ENCODE peak calls at places on chromosomes 12 and 14, in seven cellular contexts. One of them, this sample, is unnamed.

GRCh38 chr14:79420725-79421124 is 790.6 kb downstream of the DIO2 start:
- DNase-seq in GM23338: no peak
- DNase-seq in RWPE1: no peak
- DNase-seq in HuH-7.5: no peak
- DNase-seq in astrocyte: no peak
- DNase-seq in substantia nigra: no peak
- DNase-seq in heart left ventricle: no peak
- DNase-seq in this sample: no peak

GRCh38 chr12:116128779-116129178 is 148.7 kb downstream of the MED13L start:
- DNase-seq in astrocyte: no peak
- DNase-seq in substantia nigra: no peak
- DNase-seq in GM23338: no peak
- DNase-seq in RWPE1: no peak
- DNase-seq in heart left ventricle: no peak
- DNase-seq in HuH-7.5: no peak
- DNase-seq in this sample: no peak

GRCh38 chr12:82357845-82358199 is 365 bp downstream of the CCDC59 start:
- DNase-seq in RWPE1: no peak
- DNase-seq in HuH-7.5: no peak
- DNase-seq in GM23338: peak; percentile 11
- DNase-seq in substantia nigra: no peak
- DNase-seq in astrocyte: no peak
- DNase-seq in heart left ventricle: no peak
- DNase-seq in this sample: no peak

GRCh38 chr14:77615231-77616132 is 955 bp downstream of the SPTLC2 start:
- DNase-seq in RWPE1: no peak
- DNase-seq in GM23338: peak; percentile 39
- DNase-seq in heart left ventricle: no peak
- DNase-seq in HuH-7.5: no peak
- DNase-seq in substantia nigra: no peak
- DNase-seq in astrocyte: peak; percentile 35
- DNase-seq in this sample: peak; percentile 57

GRCh38 chr12:52203126-52203921 is 11.5 kb upstream of the KRT80 start:
- DNase-seq in RWPE1: no peak
- DNase-seq in heart left ventricle: peak; percentile 57
- DNase-seq in astrocyte: peak; percentile 87
- DNase-seq in substantia nigra: no peak
- DNase-seq in HuH-7.5: no peak
- DNase-seq in GM23338: no peak
- DNase-seq in this sample: peak; percentile 83

GRCh38 chr12:47377414-47378221 is 297.9 kb upstream of the AMIGO2 start:
- DNase-seq in substantia nigra: peak; percentile 24
- DNase-seq in HuH-7.5: no peak
- DNase-seq in GM23338: no peak
- DNase-seq in heart left ventricle: peak; percentile 99
- DNase-seq in astrocyte: peak; percentile 100
- DNase-seq in RWPE1: peak; percentile 46
- DNase-seq in this sample: peak; percentile 91

GRCh38 chr12:131867891-131868675 is 26.3 kb upstream of the ULK1 start:
- DNase-seq in heart left ventricle: no peak
- DNase-seq in RWPE1: no peak
- DNase-seq in substantia nigra: no peak
- DNase-seq in GM23338: no peak
- DNase-seq in astrocyte: peak; percentile 8
- DNase-seq in HuH-7.5: no peak
- DNase-seq in this sample: no peak

GRCh38 chr12:6961695-6962284 is 8.7 kb downstream of the PHB2 start:
- DNase-seq in GM23338: peak; percentile 91
- DNase-seq in RWPE1: peak; percentile 39
- DNase-seq in HuH-7.5: peak; percentile 85
- DNase-seq in substantia nigra: no peak
- DNase-seq in heart left ventricle: peak; percentile 78
- DNase-seq in astrocyte: peak; percentile 70
- DNase-seq in this sample: peak; percentile 70

GRCh38 chr12:88578821-88579518 is 1.3 kb downstream of the KITLG start:
- DNase-seq in GM23338: peak; percentile 77
- DNase-seq in astrocyte: no peak
- DNase-seq in HuH-7.5: peak; percentile 51
- DNase-seq in substantia nigra: no peak
- DNase-seq in RWPE1: peak; percentile 69
- DNase-seq in heart left ventricle: no peak
- DNase-seq in this sample: no peak

GRCh38 chr14:102760485-102761193 is 16.6 kb upstream of the TRAF3 start:
- DNase-seq in heart left ventricle: no peak
- DNase-seq in HuH-7.5: no peak
- DNase-seq in astrocyte: no peak
- DNase-seq in GM23338: peak; percentile 66
- DNase-seq in RWPE1: no peak
- DNase-seq in substantia nigra: no peak
- DNase-seq in this sample: no peak

GRCh38 chr14:101072531-101072930 is 169.0 kb upstream of the RTL1 start:
- DNase-seq in astrocyte: no peak
- DNase-seq in heart left ventricle: no peak
- DNase-seq in GM23338: no peak
- DNase-seq in substantia nigra: no peak
- DNase-seq in RWPE1: no peak
- DNase-seq in HuH-7.5: no peak
- DNase-seq in this sample: no peak

GRCh38 chr14:100691395-100692025 is 35.2 kb upstream of the DLK1 start:
- DNase-seq in substantia nigra: no peak
- DNase-seq in HuH-7.5: no peak
- DNase-seq in RWPE1: peak; percentile 57
- DNase-seq in GM23338: no peak
- DNase-seq in astrocyte: no peak
- DNase-seq in heart left ventricle: no peak
- DNase-seq in this sample: no peak

GRCh38 chr14:59398841-59399240 is 66.3 kb downstream of the GPR135 start:
- DNase-seq in HuH-7.5: no peak
- DNase-seq in RWPE1: no peak
- DNase-seq in substantia nigra: no peak
- DNase-seq in GM23338: no peak
- DNase-seq in heart left ventricle: no peak
- DNase-seq in astrocyte: no peak
- DNase-seq in this sample: no peak